ENCODE peak calls at places on chromosomes 13 and 19, in six cellular contexts. I is CD8-positive, alpha-beta memory T cell; O is heart left ventricle; S is cardiac muscle cell; U is GM23338; J is Caco-2. R is an unnamed sample. For H3K4me1 and H3K36me3, the result is how much of the 10 kb centered on the place peaks cover.

GRCh38 chr13:111122056-111122455 is 6.9 kb downstream of the ARHGEF7 start:
- DNase-seq in I (no peak), J (no peak), S (no peak), O (no peak), U (peak), R (no peak)

GRCh38 chr13:111589321-111589720 is 268.9 kb downstream of the TEX29 start:
- DNase-seq in U (no peak), I (no peak), O (no peak), S (no peak), J (no peak), R (no peak)

GRCh38 chr13:30731658-30732390 is 3.5 kb upstream of the ALOX5AP start:
- DNase-seq in U (no peak), J (no peak), O (no peak), I (no peak), S (no peak), R (no peak)

GRCh38 chr13:89827552-89827951 is 1519.9 kb upstream of the MIR17HG start:
- DNase-seq in I (no peak), O (no peak), U (no peak), S (no peak), J (no peak), R (no peak)

GRCh38 chr13:99059498-99060070 is 81.7 kb upstream of the DOCK9 start:
- DNase-seq in J (no peak), S (no peak), U (no peak), O (no peak), I (no peak), R (no peak)

GRCh38 chr13:74200081-74200480 is 65.9 kb upstream of the KLF12 start:
- DNase-seq in O (no peak), S (no peak), J (no peak), U (no peak), I (no peak), R (no peak)

GRCh38 chr13:73481877-73482445 is 423.2 kb downstream of the KLF5 start:
- DNase-seq in I (no peak), U (no peak), J (no peak), S (no peak), O (no peak), R (no peak)

GRCh38 chr19:42419309-42419708 is 7.9 kb downstream of the LIPE start:
- DNase-seq in S (no peak), U (no peak), O (peak), I (peak), J (no peak), R (no peak)

GRCh38 chr13:113924184-113924583 is 49.7 kb downstream of the C13orf46 start:
- DNase-seq in S (no peak), I (no peak), U (no peak), J (no peak), O (no peak), R (peak)

GRCh38 chr13:110546389-110546788 is 15.1 kb downstream of the RAB20 start:
- DNase-seq in S (no peak), O (no peak), J (no peak), U (no peak), I (no peak), R (no peak)

GRCh38 chr19:34316741-34317241 is 48.2 kb upstream of the GPI start:
- DNase-seq in O (no peak), U (no peak), I (no peak), S (no peak), J (no peak), R (no peak)

GRCh38 chr13:90362718-90363117 is 984.8 kb upstream of the MIR17HG start:
- DNase-seq in I (no peak), O (no peak), J (no peak), U (no peak), S (peak), R (no peak)

GRCh38 chr13:67042556-67042955 is 187.6 kb downstream of the PCDH9 start:
- DNase-seq in U (no peak), J (no peak), S (no peak), O (no peak), I (no peak), R (no peak)

GRCh38 chr13:111912991-111913781 is 153.8 kb upstream of the SOX1 start:
- DNase-seq in I (no peak), S (no peak), O (no peak), J (no peak), U (no peak), R (peak)

GRCh38 chr13:50685491-50685890 is 158.0 kb downstream of the DLEU7 start:
- DNase-seq in I (no peak), J (no peak), S (peak), O (peak), U (peak), R (peak)
- H3K4me3 ChIP-seq in I (no peak), J (no peak), S (no peak), O (no peak), U (no peak), R (no peak)

DNA sequence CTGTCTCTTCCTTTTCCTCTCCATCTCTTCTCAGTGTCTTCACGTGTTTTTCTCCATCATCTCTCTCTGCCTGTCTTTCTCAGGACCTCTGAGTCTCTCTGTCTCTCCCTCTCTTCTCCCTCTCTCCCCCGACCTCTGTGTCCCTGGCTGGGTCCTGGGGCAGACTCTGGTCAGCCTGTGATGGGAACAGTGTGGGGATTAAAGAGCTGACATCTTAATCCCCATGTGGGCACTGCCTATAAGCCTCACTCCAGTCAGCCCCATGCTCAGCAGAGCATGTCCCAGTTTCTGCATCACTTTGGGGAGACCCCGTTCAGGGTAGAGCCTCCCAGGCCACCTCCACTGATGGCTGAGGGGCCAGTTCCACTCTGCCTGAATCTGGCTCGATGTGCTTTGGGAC is 16.2 kb downstream of the EGLN2 start:
- DNase-seq in I (no peak), S (no peak), O (no peak), J (no peak), U (no peak), R (no peak)
- H3K4me1 ChIP-seq in I (under half), S (under half), O (under half), J (under half), U (under half), R (under half)

GRCh38 chr19:7122701-7123100 is 53.2 kb downstream of the ZNF557 start:
- DNase-seq in J (no peak), I (no peak), S (no peak), U (no peak), O (no peak), R (no peak)
- H3K36me3 ChIP-seq in J (under half), I (under half), S (under half), U (under half), O (under half), R (half or more)

DNA sequence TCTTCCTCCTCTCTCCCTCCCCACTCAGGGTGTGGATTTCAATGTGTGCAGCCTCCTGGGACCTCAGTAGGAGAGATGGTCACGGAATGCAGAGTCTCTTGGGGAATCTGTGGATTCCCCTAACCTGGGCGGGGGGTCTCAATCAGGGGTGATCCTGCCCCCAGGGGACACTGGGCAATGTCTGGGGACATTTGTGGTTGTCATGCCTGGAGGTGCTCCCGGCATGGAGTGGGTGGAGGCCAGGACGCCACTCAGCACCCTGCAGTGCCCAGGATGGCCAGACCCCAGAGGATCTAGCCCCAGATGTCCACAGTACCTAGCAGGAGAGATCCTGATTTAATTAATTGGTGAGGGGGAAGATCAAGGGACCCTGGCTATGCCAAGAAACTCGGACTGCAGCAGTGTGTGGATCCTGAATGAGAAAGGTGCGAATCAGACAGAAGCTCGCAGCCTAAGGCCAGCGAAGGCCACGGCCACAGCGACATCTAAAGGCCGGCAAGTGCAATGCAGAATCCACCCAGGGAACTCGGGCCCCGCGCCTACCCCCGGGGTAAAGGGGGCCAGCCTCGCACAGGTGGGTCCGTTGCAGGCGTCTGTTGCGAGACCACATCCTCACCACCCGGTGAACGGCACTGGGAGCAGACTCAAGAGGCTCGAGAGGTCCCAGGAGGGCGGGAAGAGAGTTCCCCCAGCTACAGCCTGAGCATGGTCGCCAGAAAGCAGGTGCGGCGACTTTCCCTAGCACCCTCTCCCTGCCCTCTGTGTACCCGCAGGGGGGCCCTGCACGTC is 88.8 kb downstream of the GNG7 start:
- DNase-seq in O (no peak), U (peak), J (peak), I (peak), S (peak), R (no peak)
- H3K4me3 ChIP-seq in O (no peak), U (peak), J (no peak), I (no peak), S (no peak), R (no peak)

DNA sequence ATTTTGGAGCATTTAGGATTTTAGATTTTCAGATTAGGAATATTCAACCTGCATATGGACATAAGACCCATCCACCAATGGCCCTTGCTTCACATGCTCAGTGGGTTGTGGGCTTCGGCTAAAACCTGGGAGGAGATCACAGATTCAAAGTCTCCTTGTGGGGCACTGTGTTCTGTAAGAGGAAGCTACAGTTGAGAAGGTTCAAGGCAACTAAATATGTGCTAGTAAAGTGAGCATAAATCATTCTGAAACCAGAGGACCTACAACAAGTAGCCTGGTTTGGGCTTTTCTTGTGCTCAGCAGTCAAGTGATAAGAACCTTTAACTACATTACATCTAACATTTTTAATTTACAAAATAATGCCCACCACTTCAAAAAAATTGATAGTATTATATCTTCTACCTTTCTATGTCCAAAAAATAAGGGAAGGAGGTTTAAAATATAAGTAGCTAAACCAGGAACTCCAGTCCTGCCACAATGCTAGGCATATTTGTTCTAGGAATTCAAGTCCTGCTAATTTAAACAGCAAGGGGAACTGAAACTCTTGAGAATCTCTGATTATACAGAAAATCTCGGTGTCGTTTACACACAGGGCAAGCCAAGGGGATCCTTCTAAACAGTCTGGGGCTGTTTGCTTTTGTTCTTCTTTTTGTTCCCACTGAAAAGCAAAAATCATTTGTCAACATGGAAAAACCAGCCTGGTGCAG is 36.6 kb downstream of the FOXO1 start:
- DNase-seq in J (no peak), U (no peak), S (no peak), O (no peak), I (no peak), R (no peak)
- H3K4me1 ChIP-seq in J (under half), U (half or more), S (under half), O (half or more), I (half or more), R (under half)

GRCh38 chr19:1627194-1627593 is 21.9 kb upstream of the UQCR11 start:
- DNase-seq in J (no peak), I (no peak), O (no peak), S (no peak), U (no peak), R (no peak)
- H3K36me3 ChIP-seq in J (under half), I (under half), O (under half), S (under half), U (under half), R (under half)

GRCh38 chr19:12751635-12752034 is at the start of gene BEST2:
- DNase-seq in U (peak), I (no peak), J (no peak), O (no peak), S (no peak), R (no peak)
- H3K4me3 ChIP-seq in U (peak), I (no peak), J (no peak), O (no peak), S (no peak), R (no peak)

GRCh38 chr19:44846455-44847143 is 502 bp downstream of the NECTIN2 start:
- DNase-seq in O (peak), U (peak), I (no peak), J (peak), S (peak), R (no peak)

GRCh38 chr19:44848805-44849457 is 2.8 kb downstream of the NECTIN2 start:
- DNase-seq in I (no peak), J (no peak), S (no peak), O (peak), U (no peak), R (no peak)

GRCh38 chr19:44845612-44846454 is at the start of gene NECTIN2:
- DNase-seq in U (peak), S (peak), I (peak), J (peak), O (peak), R (peak)

GRCh38 chr19:44848036-44848804 is 2.1 kb downstream of the NECTIN2 start:
- DNase-seq in I (no peak), J (no peak), O (peak), U (peak), S (peak), R (peak)

DNA sequence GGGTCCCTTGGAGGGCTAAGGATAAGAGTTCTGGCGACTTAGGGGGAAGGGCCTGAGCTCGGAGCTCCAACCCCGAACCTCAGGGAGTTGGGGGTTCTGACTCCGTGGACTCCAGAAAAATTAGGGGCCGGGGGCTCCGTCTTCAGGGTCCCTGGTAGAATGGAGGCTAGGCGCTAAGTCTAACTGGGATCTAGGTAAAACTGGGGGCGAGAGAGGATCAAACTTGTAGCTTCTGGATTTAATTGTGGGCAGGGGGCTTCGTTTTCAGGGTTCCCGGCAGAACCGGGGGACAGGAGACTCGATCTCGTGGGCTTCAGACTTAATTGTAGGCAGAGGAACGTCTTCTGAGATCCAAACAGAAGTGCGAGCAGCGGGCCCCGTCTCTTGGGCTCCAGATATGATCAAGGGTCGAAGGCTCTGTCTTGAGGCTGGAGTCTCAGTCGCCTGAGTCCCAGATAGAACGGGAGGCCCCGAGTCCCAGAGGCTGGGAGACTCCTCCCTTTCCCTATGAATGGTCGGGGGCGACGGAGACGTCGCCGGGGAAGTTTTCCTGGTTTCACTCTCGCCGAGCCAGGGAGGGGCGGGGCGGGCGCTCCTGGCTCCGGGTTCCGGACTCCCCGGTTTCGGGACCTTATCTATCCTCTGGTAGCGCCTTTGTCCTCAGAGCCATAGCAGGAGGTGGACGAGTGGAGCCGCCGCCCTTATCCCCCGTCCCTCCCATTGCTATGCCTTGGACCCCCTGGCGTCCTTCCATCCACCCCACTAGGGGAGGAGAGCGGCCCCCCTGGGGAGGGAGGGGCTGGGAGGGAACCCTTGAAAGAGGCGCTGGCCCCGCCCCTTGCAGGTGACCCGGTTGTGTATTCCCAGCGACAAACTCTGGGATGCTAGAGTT is 1.3 kb downstream of the NECTIN2 start:
- DNase-seq in O (peak), J (peak), I (no peak), S (peak), U (peak), R (peak)
- H3K4me1 ChIP-seq in O (half or more), J (under half), I (under half), S (under half), U (under half), R (under half)

GRCh38 chr19:3658823-3659745 is 32.5 kb upstream of the CACTIN start:
- DNase-seq in O (no peak), U (no peak), J (no peak), I (no peak), S (no peak), R (no peak)
- H3K36me3 ChIP-seq in O (under half), U (under half), J (under half), I (under half), S (under half), R (half or more)

R was measured in right atrium auricular region.